ENCODE peak calls at places on chromosomes 6 and 20, in nine cellular contexts. A is WTC11, S is heart left ventricle, X is OCI-LY7, T is progenitor cell of endocrine pancreas, Y is epithelial cell of esophagus, C is neural crest cell, U is B cell, E is fibroblast of pulmonary artery. K is an unnamed sample.

GRCh38 chr6:37515712-37516075 is 16.0 kb upstream of the CCDC167 start:
- DNase-seq in A (no peak), S (no peak), X (no peak), T (no peak), Y (no peak), C (no peak), U (no peak), E (no peak), K (no peak)

GRCh38 chr6:36302227-36302976 is 32.5 kb downstream of the PNPLA1 start:
- DNase-seq in A (peak; percentile 97), S (peak; percentile 89), X (peak; percentile 95), T (peak; percentile 86), Y (peak; percentile 93), C (peak; percentile 99), U (peak; percentile 93), E (peak; percentile 94), K (peak; percentile 88)

GRCh38 chr6:69044534-69044933 is 409.5 kb downstream of the ADGRB3 start:
- DNase-seq in A (no peak), S (no peak), X (no peak), T (no peak), Y (no peak), C (no peak), U (no peak), E (peak; percentile 72), K (no peak)

GRCh38 chr6:87718662-87719433 is 16.8 kb upstream of the AKIRIN2 start:
- DNase-seq in A (no peak), S (no peak), X (no peak), T (no peak), Y (peak; percentile 93), C (no peak), U (no peak), E (peak; percentile 46), K (no peak)

GRCh38 chr20:35216541-35216940 is 9.9 kb upstream of the MMP24 start:
- DNase-seq in A (no peak), S (no peak), X (no peak), T (no peak), Y (no peak), C (no peak), U (no peak), E (no peak), K (no peak)

GRCh38 chr6:87118054-87118453 is 23.1 kb upstream of the CGA start:
- DNase-seq in A (no peak), S (no peak), X (no peak), T (no peak), Y (peak; percentile 91), C (no peak), U (no peak), E (no peak), K (no peak)

GRCh38 chr6:81265106-81265505 is 487.4 kb downstream of the TENT5A start:
- DNase-seq in A (no peak), S (peak; percentile 27), X (no peak), T (no peak), Y (no peak), C (no peak), U (no peak), E (peak; percentile 52), K (no peak)

GRCh38 chr6:26305097-26305841 is 59.7 kb upstream of the BTN3A2 start:
- DNase-seq in A (peak; percentile 83), S (peak; percentile 48), X (peak; percentile 41), T (no peak), Y (peak; percentile 82), C (peak; percentile 35), U (peak; percentile 76), E (peak; percentile 73), K (no peak)

GRCh38 chr6:136562211-136562610 is 12.0 kb upstream of the MAP7 start:
- DNase-seq in A (no peak), S (no peak), X (no peak), T (no peak), Y (no peak), C (no peak), U (no peak), E (no peak), K (no peak)

GRCh38 chr20:53216856-53217576 is 244.9 kb downstream of the TSHZ2 start:
- DNase-seq in A (peak; percentile 95), S (peak; percentile 76), X (peak; percentile 77), T (peak; percentile 87), Y (peak; percentile 57), C (peak; percentile 68), U (peak; percentile 82), E (peak; percentile 31), K (peak; percentile 66)

GRCh38 chr20:4533734-4534133 is 188.0 kb upstream of the PRND start:
- DNase-seq in A (no peak), S (no peak), X (no peak), T (no peak), Y (no peak), C (no peak), U (no peak), E (no peak), K (no peak)

GRCh38 chr6:21533678-21534077 is 59.9 kb upstream of the SOX4 start:
- DNase-seq in A (no peak), S (no peak), X (no peak), T (no peak), Y (no peak), C (no peak), U (no peak), E (no peak), K (no peak)

GRCh38 chr6:44051516-44051915 is 75.7 kb downstream of the MRPL14 start:
- DNase-seq in A (no peak), S (peak; percentile 45), X (no peak), T (no peak), Y (peak; percentile 72), C (no peak), U (no peak), E (peak; percentile 70), K (no peak)

GRCh38 chr6:88814909-88815308 is 148.5 kb downstream of the RNGTT start:
- DNase-seq in A (no peak), S (no peak), X (no peak), T (no peak), Y (peak; percentile 38), C (no peak), U (no peak), E (no peak), K (no peak)

GRCh38 chr6:154403803-154404202 is 47.2 kb upstream of the IPCEF1 start:
- DNase-seq in A (no peak), S (peak; percentile 46), X (no peak), T (no peak), Y (peak; percentile 49), C (no peak), U (no peak), E (peak; percentile 68), K (no peak)

GRCh38 chr20:51636123-51636522 is 93.6 kb upstream of the NFATC2 start:
- DNase-seq in A (no peak), S (no peak), X (no peak), T (no peak), Y (peak; percentile 89), C (no peak), U (no peak), E (peak; percentile 35), K (no peak)
- TF ChIP-seq CTCF in A (no peak), S (no peak), X (peak; percentile 30), T (no peak), Y (no peak), C (no peak), U (no peak), E (no peak), K (no peak)

DNA sequence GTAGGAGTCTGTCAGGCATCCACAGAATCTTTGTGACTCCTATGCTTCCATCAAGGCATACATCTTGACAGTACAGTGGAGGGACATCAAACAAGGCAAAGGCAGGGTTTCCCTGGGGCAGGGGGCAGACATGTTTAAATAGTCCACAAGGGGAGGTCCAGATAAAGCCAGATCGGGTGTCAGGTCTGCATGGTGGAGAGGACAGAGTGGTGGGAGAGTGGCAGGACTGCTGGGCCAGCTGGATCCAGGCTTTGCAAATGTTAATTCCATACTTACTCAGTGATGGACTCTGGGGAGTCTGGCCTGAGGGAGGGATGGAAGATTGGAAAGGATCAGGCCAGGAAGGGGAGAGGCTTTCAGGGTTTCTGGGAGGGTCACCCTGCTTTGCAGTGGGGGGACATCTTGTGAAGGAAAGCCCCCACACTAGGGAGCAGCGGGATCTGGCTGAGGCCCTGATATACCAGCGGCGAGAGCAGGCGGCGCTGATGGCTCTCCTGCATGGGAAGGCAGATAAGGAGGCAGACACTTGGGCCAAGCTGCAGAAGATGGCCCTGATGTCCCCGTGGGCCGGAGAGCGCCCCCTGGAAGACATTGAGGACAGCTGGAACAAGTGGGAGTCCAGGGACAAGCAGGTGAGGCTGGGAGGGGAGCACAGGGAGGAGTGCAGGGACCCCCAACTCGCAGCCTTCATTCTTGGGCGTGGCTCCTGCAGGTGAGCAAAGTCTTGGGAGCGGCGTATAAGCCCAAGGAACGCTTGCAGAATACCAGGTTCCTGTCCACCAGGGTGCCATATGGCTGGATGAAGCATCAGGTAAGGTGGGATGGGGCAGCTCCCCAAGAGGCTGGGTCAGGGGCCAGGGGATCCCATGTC is 44.6 kb downstream of the SUN5 start:
- DNase-seq in A (no peak), S (no peak), X (no peak), T (no peak), Y (no peak), C (no peak), U (no peak), E (no peak), K (peak; percentile 4)
- TF ChIP-seq CTCF in A (no peak), S (no peak), X (no peak), T (no peak), Y (no peak), C (no peak), U (no peak), E (no peak), K (no peak)

GRCh38 chr6:93319304-93319703 is 100.1 kb downstream of the EPHA7 start:
- DNase-seq in A (no peak), S (no peak), X (no peak), T (no peak), Y (no peak), C (no peak), U (no peak), E (no peak), K (no peak)

GRCh38 chr6:93327857-93328256 is 91.5 kb downstream of the EPHA7 start:
- DNase-seq in A (no peak), S (no peak), X (no peak), T (no peak), Y (no peak), C (no peak), U (no peak), E (no peak), K (no peak)

GRCh38 chr6:93318127-93318526 is 101.2 kb downstream of the EPHA7 start:
- DNase-seq in A (no peak), S (no peak), X (no peak), T (no peak), Y (no peak), C (no peak), U (no peak), E (no peak), K (no peak)

GRCh38 chr6:93323630-93324029 is 95.7 kb downstream of the EPHA7 start:
- DNase-seq in A (no peak), S (no peak), X (no peak), T (no peak), Y (no peak), C (no peak), U (no peak), E (no peak), K (no peak)
- TF ChIP-seq CTCF in A (no peak), S (no peak), X (no peak), T (no peak), Y (no peak), C (no peak), U (no peak), E (no peak), K (no peak)

DNA sequence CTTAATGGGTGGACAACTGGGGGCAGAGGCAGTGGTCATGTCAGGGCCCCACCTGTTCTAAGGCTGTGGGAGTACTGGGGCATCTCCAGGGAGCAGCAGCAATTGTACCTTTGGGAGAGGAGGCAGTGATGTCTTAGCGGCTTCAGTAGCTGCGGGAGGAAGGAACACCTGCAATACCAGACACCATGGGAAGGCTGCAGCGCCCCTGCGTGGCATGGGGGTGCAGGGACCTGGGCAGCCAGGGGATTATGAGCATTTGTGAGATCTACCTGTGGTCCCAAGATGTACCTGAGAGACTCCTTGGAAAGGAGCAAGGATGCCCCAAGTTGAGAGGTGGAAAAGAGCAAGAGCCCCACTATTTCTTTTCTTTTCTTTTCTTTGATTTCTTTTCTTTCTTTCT is 112.1 kb upstream of the GPR6 start:
- DNase-seq in A (peak; percentile 61), S (no peak), X (no peak), T (no peak), Y (no peak), C (no peak), U (no peak), E (no peak), K (no peak)
- TF ChIP-seq CTCF in A (no peak), S (no peak), X (peak; percentile 37), T (no peak), Y (no peak), C (no peak), U (no peak), E (no peak), K (peak; percentile 25)

K was measured in GM13977.